ENCODE peak calls at places on chromosomes 13 and 19, in five cellular contexts. V, G, D, C and R are unnamed samples.

GRCh38 chr13:27461940-27462584 is 11.7 kb upstream of the MTIF3 start:
- DNase-seq in V (no peak), G (no peak), D (no peak), C (no peak), R (no peak)

GRCh38 chr19:35899547-35900214 is 659 bp downstream of the NFKBID start:
- DNase-seq in V (peak), G (peak), D (peak), C (peak), R (peak)

GRCh38 chr19:33736158-33736557 is 60.5 kb upstream of the KCTD15 start:
- DNase-seq in V (peak), G (no peak), D (no peak), C (no peak), R (no peak)

GRCh38 chr19:2282062-2282861 is at the start of gene PEAK3:
- DNase-seq in V (peak), G (no peak), D (peak), C (peak), R (no peak)

GRCh38 chr13:44514278-44514677 is 61.9 kb downstream of the TSC22D1 start:
- DNase-seq in V (no peak), G (no peak), D (no peak), C (no peak), R (no peak)

GRCh38 chr13:108786578-108787100 is 157.2 kb downstream of the MYO16 start:
- DNase-seq in V (no peak), G (no peak), D (no peak), C (no peak), R (no peak)

GRCh38 chr19:35856546-35857149 is at the start of gene KIRREL2:
- DNase-seq in V (peak), G (no peak), D (no peak), C (no peak), R (no peak)

GRCh38 chr19:30373593-30373992 is 1.4 kb downstream of the ZNF536 start:
- DNase-seq in V (no peak), G (no peak), D (no peak), C (no peak), R (no peak)

GRCh38 chr19:35446194-35446593 is 1.9 kb upstream of the FFAR2 start:
- DNase-seq in V (peak), G (no peak), D (no peak), C (peak), R (no peak)

GRCh38 chr13:101917833-101918755 is 465.6 kb downstream of the ITGBL1 start:
- DNase-seq in V (no peak), G (no peak), D (no peak), C (no peak), R (no peak)

GRCh38 chr19:1907563-1908363 is 2.6 kb downstream of the ADAT3 start:
- DNase-seq in V (no peak), G (peak), D (peak), C (peak), R (no peak)

GRCh38 chr13:106472621-106473020 is 62.8 kb downstream of the EFNB2 start:
- DNase-seq in V (no peak), G (peak), D (no peak), C (no peak), R (no peak)

GRCh38 chr13:111034811-111035210 is 80.3 kb upstream of the ARHGEF7 start:
- DNase-seq in V (no peak), G (peak), D (no peak), C (no peak), R (no peak)

GRCh38 chr13:45492538-45492937 is 27.8 kb downstream of the COG3 start:
- DNase-seq in V (no peak), G (no peak), D (no peak), C (no peak), R (no peak)

GRCh38 chr19:33429891-33430673 is 56.6 kb downstream of the CEBPG start:
- DNase-seq in V (peak), G (no peak), D (no peak), C (no peak), R (no peak)

GRCh38 chr13:51585696-51586095 is 1.4 kb downstream of the WDFY2 start:
- DNase-seq in V (no peak), G (peak), D (no peak), C (peak), R (no peak)

GRCh38 chr13:38417727-38418126 is 68.1 kb downstream of the UFM1 start:
- DNase-seq in V (no peak), G (peak), D (no peak), C (peak), R (no peak)

GRCh38 chr13:75271851-75272250 is 210.1 kb downstream of the TBC1D4 start:
- DNase-seq in V (no peak), G (peak), D (no peak), C (no peak), R (no peak)

GRCh38 chr19:31598730-31599238 is 249.5 kb upstream of the TSHZ3 start:
- DNase-seq in V (no peak), G (no peak), D (no peak), C (no peak), R (no peak)

GRCh38 chr13:113860579-113861432 is 3.1 kb downstream of the GAS6 start:
- DNase-seq in V (no peak), G (no peak), D (peak), C (no peak), R (no peak)

GRCh38 chr19:42023121-42023942 is 29.3 kb upstream of the ATP1A3 start:
- DNase-seq in V (no peak), G (no peak), D (peak), C (peak), R (no peak)

GRCh38 chr19:38319421-38320258 is at the start of gene KCNK6:
- DNase-seq in V (peak), G (peak), D (peak), C (peak), R (peak)

GRCh38 chr13:60591348-60591747 is 194.3 kb downstream of the TDRD3 start:
- DNase-seq in V (no peak), G (peak), D (no peak), C (peak), R (no peak)